ENCODE peak calls at places on chromosomes 16 and 17, in ten cellular contexts. W is upper lobe of right lung, Z is Caco-2, T is AG04450, L is epithelial cell of esophagus, J is fibroblast of pulmonary artery, U is heart right ventricle, Y is AG09309, R is ovary, P is mucosa of descending colon. Q is an unnamed sample.

GRCh38 chr17:56987283-56987834 is 9.4 kb downstream of the SCPEP1 start:
- DNase-seq in W (no peak), Z (no peak), T (no peak), L (no peak), J (no peak), U (no peak), Y (no peak), R (no peak), P (no peak), Q (no peak)

GRCh38 chr17:1089915-1090314 is 89.9 kb downstream of the ABR start:
- DNase-seq in W (peak), Z (no peak), T (no peak), L (no peak), J (peak), U (no peak), Y (no peak), R (peak), P (no peak), Q (no peak)

GRCh38 chr17:79034931-79035485 is 11.0 kb downstream of the C1QTNF1 start:
- DNase-seq in W (peak), Z (no peak), T (no peak), L (no peak), J (no peak), U (no peak), Y (no peak), R (peak), P (no peak), Q (no peak)

GRCh38 chr17:40914456-40914855 is 23.0 kb downstream of the KRT23 start:
- DNase-seq in W (no peak), Z (no peak), T (no peak), L (peak), J (no peak), U (no peak), Y (no peak), R (no peak), P (no peak), Q (no peak)

GRCh38 chr16:2841606-2842339 is 11.7 kb downstream of the ZG16B start:
- DNase-seq in W (peak), Z (no peak), T (no peak), L (no peak), J (no peak), U (no peak), Y (no peak), R (no peak), P (peak), Q (no peak)

GRCh38 chr17:21058098-21058893 is 15.5 kb upstream of the USP22 start:
- DNase-seq in W (no peak), Z (no peak), T (no peak), L (peak), J (peak), U (no peak), Y (no peak), R (no peak), P (no peak), Q (no peak)

GRCh38 chr17:8206536-8206935 is 3.8 kb downstream of the AURKB start:
- DNase-seq in W (no peak), Z (no peak), T (no peak), L (no peak), J (no peak), U (no peak), Y (no peak), R (no peak), P (no peak), Q (no peak)

GRCh38 chr16:82344157-82344556 is 174.1 kb upstream of the MPHOSPH6 start:
- DNase-seq in W (no peak), Z (no peak), T (no peak), L (peak), J (no peak), U (no peak), Y (no peak), R (no peak), P (no peak), Q (no peak)

GRCh38 chr17:56810286-56810781 is 23.4 kb downstream of the C17orf67 start:
- DNase-seq in W (no peak), Z (no peak), T (no peak), L (no peak), J (no peak), U (no peak), Y (no peak), R (peak), P (no peak), Q (no peak)

GRCh38 chr16:84740596-84741071 is 40.8 kb downstream of the USP10 start:
- DNase-seq in W (no peak), Z (no peak), T (no peak), L (no peak), J (no peak), U (peak), Y (no peak), R (no peak), P (no peak), Q (no peak)

GRCh38 chr17:42559076-42559475 is 2.9 kb upstream of the COASY start:
- DNase-seq in W (no peak), Z (no peak), T (no peak), L (no peak), J (no peak), U (no peak), Y (no peak), R (no peak), P (no peak), Q (no peak)

GRCh38 chr17:61485067-61485775 is 33.0 kb downstream of the TBX4 start:
- DNase-seq in W (no peak), Z (no peak), T (no peak), L (no peak), J (no peak), U (no peak), Y (no peak), R (no peak), P (no peak), Q (no peak)

GRCh38 chr17:12637015-12637414 is 28.7 kb upstream of the MYOCD start:
- DNase-seq in W (no peak), Z (no peak), T (peak), L (peak), J (peak), U (no peak), Y (peak), R (no peak), P (no peak), Q (peak)

GRCh38 chr16:63530974-63531373 is 1494.7 kb upstream of the CDH8 start:
- DNase-seq in W (no peak), Z (no peak), T (no peak), L (no peak), J (no peak), U (peak), Y (no peak), R (no peak), P (no peak), Q (no peak)

GRCh38 chr16:48546774-48547173 is 63.2 kb downstream of the N4BP1 start:
- DNase-seq in W (no peak), Z (no peak), T (no peak), L (no peak), J (no peak), U (no peak), Y (no peak), R (no peak), P (no peak), Q (no peak)

GRCh38 chr16:65118866-65119265 is 3.0 kb downstream of the CDH11 start:
- DNase-seq in W (no peak), Z (no peak), T (no peak), L (no peak), J (no peak), U (no peak), Y (no peak), R (no peak), P (no peak), Q (no peak)

GRCh38 chr17:81939218-81939617 is 2.1 kb upstream of the PYCR1 start:
- DNase-seq in W (no peak), Z (no peak), T (no peak), L (no peak), J (no peak), U (no peak), Y (no peak), R (no peak), P (peak), Q (no peak)

GRCh38 chr16:10625595-10626357 is 45.4 kb upstream of the EMP2 start:
- DNase-seq in W (no peak), Z (no peak), T (no peak), L (peak), J (no peak), U (no peak), Y (no peak), R (no peak), P (no peak), Q (no peak)

GRCh38 chr16:85460252-85460982 is 152.7 kb upstream of the GSE1 start:
- DNase-seq in W (no peak), Z (no peak), T (no peak), L (no peak), J (peak), U (no peak), Y (no peak), R (peak), P (no peak), Q (no peak)

GRCh38 chr17:82859431-82860403 is 19.9 kb upstream of the ZNF750 start:
- DNase-seq in W (peak), Z (no peak), T (no peak), L (peak), J (peak), U (no peak), Y (no peak), R (no peak), P (peak), Q (no peak)

GRCh38 chr17:76926237-76926866 is 58.1 kb downstream of the MGAT5B start:
- DNase-seq in W (no peak), Z (no peak), T (no peak), L (no peak), J (no peak), U (no peak), Y (no peak), R (no peak), P (no peak), Q (no peak)

GRCh38 chr17:61313515-61314326 is 85.9 kb upstream of the TBX2 start:
- DNase-seq in W (no peak), Z (no peak), T (no peak), L (no peak), J (no peak), U (peak), Y (no peak), R (no peak), P (no peak), Q (no peak)

GRCh38 chr16:4988647-4989046 is 30.5 kb downstream of the SEC14L5 start:
- DNase-seq in W (peak), Z (no peak), T (no peak), L (no peak), J (no peak), U (no peak), Y (no peak), R (no peak), P (no peak), Q (no peak)

GRCh38 chr17:79020631-79021301 is 3.2 kb upstream of the C1QTNF1 start:
- DNase-seq in W (no peak), Z (peak), T (no peak), L (peak), J (peak), U (no peak), Y (no peak), R (no peak), P (no peak), Q (no peak)

DNA sequence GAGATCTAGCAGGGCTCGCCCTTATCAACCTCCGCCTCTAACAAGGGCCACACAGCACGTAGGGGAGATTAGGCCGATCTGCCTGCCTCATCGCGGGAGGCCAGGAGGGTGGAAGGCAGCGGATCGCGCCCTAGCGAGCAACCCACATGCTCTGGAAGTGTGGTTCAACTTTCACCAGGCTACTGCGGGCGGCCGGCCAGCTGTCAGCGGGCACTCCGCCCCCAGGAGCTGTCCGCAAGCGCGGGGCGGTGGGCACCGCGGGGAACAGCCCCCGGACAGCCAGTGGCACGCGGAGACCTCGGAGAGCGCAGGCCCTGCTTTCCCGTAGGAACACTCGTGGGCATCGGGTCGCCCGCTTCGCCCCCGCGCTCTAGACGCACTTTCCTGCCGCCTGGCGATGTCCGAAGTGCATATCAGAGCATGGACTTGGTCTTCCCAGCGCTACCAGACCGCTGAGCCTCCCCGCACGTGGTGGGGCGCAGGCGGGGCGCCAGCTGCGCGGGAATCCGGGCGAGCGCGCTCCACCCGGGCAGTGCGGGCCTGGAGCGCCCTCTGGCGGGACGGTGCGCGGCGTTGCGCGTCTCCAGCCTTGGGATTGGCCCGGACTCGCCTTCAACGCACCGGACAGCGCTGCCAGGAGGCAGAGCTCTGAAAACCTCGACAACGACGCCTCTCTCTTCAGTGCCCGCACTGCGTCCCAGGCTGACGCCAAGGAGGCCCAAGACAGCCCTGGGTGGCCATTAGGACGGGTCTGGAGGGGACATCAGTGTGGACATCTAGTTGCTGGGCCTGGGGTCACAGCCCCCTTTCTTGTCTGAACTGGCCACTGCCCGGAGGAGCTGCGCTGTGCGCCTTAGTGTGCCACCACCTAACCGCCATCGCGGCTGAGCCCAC is 3.6 kb upstream of the ZNHIT3 start:
- DNase-seq in W (peak), Z (peak), T (peak), L (peak), J (peak), U (peak), Y (no peak), R (peak), P (peak), Q (no peak)
- TF ChIP-seq CTCF in W (peak), Z (peak), T (peak), L (peak), J (peak), U (peak), Y (peak), R (peak), P (peak), Q (peak)

GRCh38 chr16:30061195-30061554 is 4.4 kb upstream of the ALDOA start:
- DNase-seq in W (no peak), Z (no peak), T (no peak), L (no peak), J (no peak), U (no peak), Y (no peak), R (no peak), P (no peak), Q (no peak)
- H3K4me3 ChIP-seq in W (no peak), Z (no peak), T (no peak), L (no peak), J (no peak), U (no peak), Y (no peak), R (no peak), P (no peak), Q (no peak)

DNA sequence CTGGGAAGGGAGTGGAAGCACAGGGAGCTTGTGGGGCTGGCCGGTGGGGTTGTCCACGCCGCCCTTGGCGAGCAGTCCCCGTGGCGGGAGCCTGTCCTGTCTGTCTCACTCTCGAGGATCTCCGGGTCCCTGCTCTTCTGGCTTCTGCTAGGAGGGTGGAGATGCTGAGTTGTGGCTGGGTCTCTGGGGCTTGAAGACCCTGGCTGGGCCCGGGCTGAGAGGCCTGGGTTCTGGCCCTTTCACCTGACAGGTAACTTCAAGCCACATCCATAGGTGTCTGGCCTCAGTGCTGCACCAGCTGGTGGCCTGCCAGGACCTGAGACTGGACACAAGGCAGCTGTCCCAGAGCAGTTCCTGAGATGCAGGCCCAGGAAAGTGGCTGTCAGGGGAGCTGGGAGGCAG is 46.7 kb downstream of the PRMT7 start:
- DNase-seq in W (no peak), Z (no peak), T (no peak), L (no peak), J (no peak), U (no peak), Y (no peak), R (no peak), P (no peak), Q (no peak)
- TF ChIP-seq CTCF in W (no peak), Z (no peak), T (no peak), L (no peak), J (no peak), U (no peak), Y (no peak), R (no peak), P (no peak), Q (no peak)

GRCh38 chr17:35314415-35315216 is 58.8 kb downstream of the SLFN11 start:
- DNase-seq in W (no peak), Z (no peak), T (no peak), L (peak), J (no peak), U (peak), Y (no peak), R (peak), P (no peak), Q (no peak)
- H3K4me3 ChIP-seq in W (peak), Z (no peak), T (no peak), L (no peak), J (no peak), U (no peak), Y (no peak), R (no peak), P (no peak), Q (no peak)

Q was measured in AG04449.